ENCODE peak calls at places on chromosome 18, in seven cellular contexts. U is thoracic aorta, G is GM06990, V is tibial artery, P is colonic mucosa, M is activated T-cell treated with anti-CD3 and anti-CD28 coated beads for 4 hours, N is AG08396. W is an unnamed sample.

GRCh38 chr18:12283256-12283655 is 24.8 kb upstream of the TUBB6 start:
- DNase-seq in N (no peak), U (no peak), G (no peak), M (no peak), V (no peak), P (no peak), W (no peak)

GRCh38 chr18:30787410-30787809 is 255.1 kb downstream of the DSC3 start:
- DNase-seq in V (no peak), U (no peak), M (no peak), P (no peak), G (no peak), N (no peak), W (no peak)

GRCh38 chr18:35458677-35459441 is 38.9 kb downstream of the INO80C start:
- DNase-seq in V (no peak), P (peak; percentile 76), M (no peak), N (peak; percentile 62), G (no peak), U (no peak), W (no peak)

GRCh38 chr18:43588838-43589237 is 311.5 kb upstream of the SYT4 start:
- DNase-seq in V (no peak), M (no peak), G (no peak), N (no peak), P (no peak), U (no peak), W (no peak)

GRCh38 chr18:36451454-36452251 is 154.1 kb downstream of the FHOD3 start:
- DNase-seq in M (no peak), G (no peak), U (no peak), N (no peak), P (peak; percentile 28), V (no peak), W (no peak)

GRCh38 chr18:47254341-47254939 is 3.0 kb upstream of the SKOR2 start:
- DNase-seq in M (no peak), G (no peak), U (no peak), N (peak; percentile 61), V (no peak), P (peak; percentile 45), W (no peak)

GRCh38 chr18:26419746-26420145 is 128.6 kb downstream of the KCTD1 start:
- DNase-seq in M (no peak), N (no peak), U (no peak), V (no peak), P (no peak), G (no peak), W (no peak)

GRCh38 chr18:29188760-29189159 is 1011.8 kb upstream of the CDH2 start:
- DNase-seq in V (no peak), G (no peak), U (no peak), P (no peak), M (no peak), N (no peak), W (no peak)

GRCh38 chr18:79062806-79063205 is 6.4 kb upstream of the ATP9B start:
- DNase-seq in G (no peak), U (no peak), P (no peak), V (no peak), N (no peak), M (no peak), W (no peak)